ENCODE peak calls at places on chromosomes 6 and 20, in four cellular contexts. C, F, O and J are unnamed samples.

GRCh38 chr6:79353226-79353625 is 118.7 kb upstream of the HMGN3 start:
- DNase-seq in C (no peak), F (no peak), O (no peak), J (no peak)

GRCh38 chr20:23412026-23412425 is 9.3 kb downstream of the NAPB start:
- DNase-seq in F (no peak), C (no peak), O (no peak), J (no peak)

GRCh38 chr20:59770851-59771250 is 162.6 kb downstream of the SYCP2 start:
- DNase-seq in O (no peak), F (no peak), C (no peak), J (no peak)

GRCh38 chr6:1190361-1190760 is 121.5 kb upstream of the FOXQ1 start:
- DNase-seq in O (no peak), F (no peak), C (no peak), J (no peak)

GRCh38 chr20:10521068-10521834 is 86.1 kb downstream of the SLX4IP start:
- DNase-seq in C (no peak), F (no peak), O (no peak), J (no peak)

GRCh38 chr20:58251979-58252591 is 23.6 kb upstream of the ANKRD60 start:
- DNase-seq in O (no peak), F (no peak), C (no peak), J (no peak)

GRCh38 chr20:61784801-61785566 is 280.7 kb downstream of the TAF4 start:
- DNase-seq in F (no peak), C (no peak), O (no peak), J (no peak)

GRCh38 chr6:157800420-157801237 is 22.4 kb upstream of the SNX9 start:
- DNase-seq in O (no peak), C (no peak), F (no peak), J (no peak)

GRCh38 chr6:28001751-28002150 is 44.7 kb downstream of the OR2B6 start:
- DNase-seq in O (no peak), F (no peak), C (no peak), J (no peak)

GRCh38 chr6:21856096-21856825 is 262.7 kb downstream of the SOX4 start:
- DNase-seq in C (no peak), O (no peak), F (no peak), J (no peak)

GRCh38 chr6:87737948-87738347 is 35.9 kb upstream of the AKIRIN2 start:
- DNase-seq in F (no peak), O (no peak), C (no peak), J (no peak)

GRCh38 chr6:134063121-134063965 is 10.9 kb upstream of the SLC2A12 start:
- DNase-seq in C (no peak), O (no peak), F (no peak), J (no peak)

GRCh38 chr6:46347669-46348068 is 143.6 kb downstream of the RCAN2 start:
- DNase-seq in C (no peak), O (no peak), F (no peak), J (no peak)

GRCh38 chr6:148497256-148497655 is 154.6 kb downstream of the SASH1 start:
- DNase-seq in F (no peak), C (no peak), O (no peak), J (no peak)

GRCh38 chr6:79672631-79673065 is 41.5 kb downstream of the SH3BGRL2 start:
- DNase-seq in F (no peak), C (no peak), O (no peak), J (no peak)